ENCODE peak calls at places on chromosome 4, in seven cellular contexts. D, P, R, E, C, X and O are unnamed samples.

GRCh38 chr4:87382931-87383330 is 8.1 kb downstream of the HSD17B11 start:
- DNase-seq in D (no peak), P (no peak), R (no peak), E (no peak), C (no peak), X (no peak), O (no peak)

GRCh38 chr4:158841540-158841939 is 72.7 kb downstream of the FNIP2 start:
- DNase-seq in D (no peak), P (no peak), R (no peak), E (no peak), C (no peak), X (no peak), O (no peak)

GRCh38 chr4:54499308-54500074 is 158.3 kb upstream of the KIT start:
- DNase-seq in D (peak; percentile 27), P (no peak), R (peak; percentile 36), E (no peak), C (no peak), X (no peak), O (no peak)

GRCh38 chr4:174012135-174012923 is 271.1 kb downstream of the FBXO8 start:
- DNase-seq in D (no peak), P (no peak), R (no peak), E (no peak), C (no peak), X (no peak), O (no peak)

GRCh38 chr4:26323807-26324206 is 3.0 kb downstream of the RBPJ start:
- DNase-seq in D (no peak), P (no peak), R (no peak), E (no peak), C (no peak), X (no peak), O (no peak)

GRCh38 chr4:89876548-89876947 is 18.1 kb upstream of the MMRN1 start:
- DNase-seq in D (no peak), P (no peak), R (no peak), E (no peak), C (no peak), X (no peak), O (no peak)

GRCh38 chr4:184746532-184746870 is 12.6 kb upstream of the CENPU start:
- DNase-seq in D (no peak), P (no peak), R (peak; percentile 73), E (no peak), C (no peak), X (no peak), O (no peak)

GRCh38 chr4:98932539-98932938 is 3.6 kb upstream of the EIF4E start:
- DNase-seq in D (no peak), P (no peak), R (no peak), E (no peak), C (no peak), X (no peak), O (no peak)

GRCh38 chr4:128538111-128538882 is 250.7 kb upstream of the PGRMC2 start:
- DNase-seq in D (no peak), P (no peak), R (no peak), E (no peak), C (no peak), X (no peak), O (no peak)

GRCh38 chr4:96379524-96379923 is 539.6 kb downstream of the PDHA2 start:
- DNase-seq in D (no peak), P (no peak), R (no peak), E (no peak), C (no peak), X (no peak), O (no peak)

GRCh38 chr4:40316782-40317635 is 18.1 kb upstream of the CHRNA9 start:
- DNase-seq in D (peak; percentile 76), P (no peak), R (peak; percentile 73), E (no peak), C (no peak), X (peak; percentile 47), O (peak; percentile 43)

GRCh38 chr4:10524196-10524833 is 67.1 kb upstream of the ZNF518B start:
- DNase-seq in D (no peak), P (no peak), R (no peak), E (no peak), C (no peak), X (no peak), O (no peak)

GRCh38 chr4:23333556-23333945 is 556.3 kb downstream of the PPARGC1A start:
- DNase-seq in D (no peak), P (no peak), R (no peak), E (no peak), C (no peak), X (peak; percentile 1), O (no peak)

GRCh38 chr4:94544811-94545210 is 93.1 kb downstream of the PDLIM5 start:
- DNase-seq in D (no peak), P (no peak), R (no peak), E (no peak), C (no peak), X (no peak), O (no peak)

GRCh38 chr4:88107406-88108107 is 50.9 kb downstream of the ABCG2 start:
- DNase-seq in D (no peak), P (no peak), R (no peak), E (no peak), C (no peak), X (no peak), O (no peak)

GRCh38 chr4:152247271-152247975 is 288.5 kb downstream of the FBXW7 start:
- DNase-seq in D (no peak), P (no peak), R (no peak), E (no peak), C (no peak), X (no peak), O (no peak)

GRCh38 chr4:116055857-116056827 is 942.7 kb upstream of the NDST4 start:
- DNase-seq in D (peak; percentile 6), P (no peak), R (no peak), E (no peak), C (no peak), X (no peak), O (no peak)

GRCh38 chr4:51943221-51943620 is 76.9 kb downstream of the LRRC66 start:
- DNase-seq in D (no peak), P (no peak), R (peak; percentile 22), E (no peak), C (no peak), X (no peak), O (no peak)

GRCh38 chr4:988726-989721 is 2.2 kb downstream of the IDUA start:
- DNase-seq in D (no peak), P (peak; percentile 35), R (no peak), E (no peak), C (no peak), X (no peak), O (no peak)

GRCh38 chr4:13527192-13527982 is 16.9 kb downstream of the NKX3-2 start:
- DNase-seq in D (no peak), P (no peak), R (no peak), E (no peak), C (no peak), X (no peak), O (no peak)

GRCh38 chr4:78767350-78767749 is 8.8 kb upstream of the BMP2K start:
- DNase-seq in D (no peak), P (no peak), R (no peak), E (no peak), C (no peak), X (no peak), O (no peak)

GRCh38 chr4:6275351-6275750 is 5.7 kb downstream of the WFS1 start:
- DNase-seq in D (no peak), P (no peak), R (no peak), E (no peak), C (no peak), X (no peak), O (no peak)

GRCh38 chr4:89121711-89122387 is 10.5 kb downstream of the TIGD2 start:
- DNase-seq in D (no peak), P (no peak), R (no peak), E (no peak), C (no peak), X (no peak), O (no peak)

GRCh38 chr4:81519428-81519775 is 47.7 kb upstream of the RASGEF1B start:
- DNase-seq in D (no peak), P (no peak), R (no peak), E (no peak), C (no peak), X (no peak), O (no peak)

GRCh38 chr4:87123241-87123640 is 97.2 kb downstream of the KLHL8 start:
- DNase-seq in D (no peak), P (no peak), R (no peak), E (no peak), C (no peak), X (no peak), O (no peak)

GRCh38 chr4:112895785-112896184 is 153.7 kb upstream of the ANK2 start:
- DNase-seq in D (peak; percentile 81), P (no peak), R (no peak), E (no peak), C (no peak), X (no peak), O (no peak)

GRCh38 chr4:6308890-6309643 is 39.4 kb downstream of the WFS1 start:
- DNase-seq in D (peak; percentile 83), P (peak; percentile 37), R (no peak), E (no peak), C (no peak), X (no peak), O (no peak)

GRCh38 chr4:7956306-7957112 is 16.8 kb upstream of the AFAP1 start:
- DNase-seq in D (no peak), P (no peak), R (peak; percentile 47), E (no peak), C (peak; percentile 84), X (no peak), O (no peak)

GRCh38 chr4:38804654-38805295 is at the start of gene TLR1:
- DNase-seq in D (peak; percentile 4), P (no peak), R (peak; percentile 15), E (no peak), C (no peak), X (no peak), O (peak; percentile 35)

GRCh38 chr4:46993075-46994006 is at the start of gene GABRA4:
- DNase-seq in D (peak; percentile 55), P (no peak), R (no peak), E (no peak), C (peak; percentile 42), X (no peak), O (no peak)

GRCh38 chr4:91116861-91117260 is 989.7 kb downstream of the CCSER1 start:
- DNase-seq in D (no peak), P (no peak), R (peak; percentile 6), E (no peak), C (no peak), X (no peak), O (no peak)

GRCh38 chr4:3302786-3303444 is 10.1 kb downstream of the RGS12 start:
- DNase-seq in D (no peak), P (no peak), R (no peak), E (no peak), C (no peak), X (no peak), O (no peak)

GRCh38 chr4:102405706-102406510 is 60.6 kb upstream of the SLC39A8 start:
- DNase-seq in D (peak; percentile 1), P (no peak), R (no peak), E (no peak), C (no peak), X (no peak), O (no peak)

GRCh38 chr4:158182736-158183135 is 9.9 kb upstream of the GASK1B start:
- DNase-seq in D (no peak), P (no peak), R (no peak), E (no peak), C (no peak), X (no peak), O (no peak)

GRCh38 chr4:125334936-125335335 is 20.2 kb downstream of the FAT4 start:
- DNase-seq in D (no peak), P (no peak), R (no peak), E (no peak), C (no peak), X (no peak), O (no peak)